ENCODE peak calls at places on chromosome 9, in six cellular contexts. B is neuronal stem cell, H is mesenchymal stem cell, I is H1, V is H9, K is mesendoderm. U is an unnamed sample.

GRCh38 chr9:76876098-76876497 is 29.8 kb downstream of the PRUNE2 start:
- DNase-seq in H (no peak), V (no peak), I (no peak), B (no peak), K (no peak), U (peak)

GRCh38 chr9:7479300-7479699 is 320.3 kb downstream of the DMAC1 start:
- DNase-seq in V (no peak), B (no peak), H (peak), I (no peak), K (peak), U (peak)

GRCh38 chr9:137488330-137488653 is 29.2 kb upstream of the NSMF start:
- DNase-seq in H (no peak), V (no peak), I (no peak), B (no peak), K (no peak), U (no peak)

GRCh38 chr9:120877276-120878034 is 467 bp upstream of the PHF19 start:
- DNase-seq in H (peak), K (no peak), I (peak), V (peak), B (peak), U (peak)

GRCh38 chr9:4508246-4508906 is 18.1 kb downstream of the SLC1A1 start:
- DNase-seq in I (no peak), K (peak), H (peak), V (no peak), B (no peak), U (peak)

GRCh38 chr9:8616419-8616818 is 816.8 kb upstream of the DMAC1 start:
- DNase-seq in I (no peak), V (no peak), K (no peak), H (no peak), B (no peak), U (no peak)

GRCh38 chr9:119004618-119004990 is 364.6 kb downstream of the BRINP1 start:
- DNase-seq in B (no peak), H (peak), K (no peak), I (no peak), V (no peak), U (peak)

GRCh38 chr9:133372144-133372543 is 3.7 kb downstream of the SURF4 start:
- DNase-seq in K (no peak), B (no peak), V (no peak), H (no peak), I (no peak), U (no peak)

GRCh38 chr9:115594551-115594950 is 476.6 kb upstream of the TNC start:
- DNase-seq in I (no peak), K (no peak), B (no peak), V (no peak), H (peak), U (peak)

GRCh38 chr9:129933215-129933614 is 98.0 kb downstream of the USP20 start:
- DNase-seq in I (no peak), B (no peak), H (peak), V (no peak), K (no peak), U (no peak)

GRCh38 chr9:21294904-21295538 is 10.1 kb downstream of the IFNA5 start:
- DNase-seq in K (no peak), B (no peak), V (no peak), H (no peak), I (no peak), U (no peak)

GRCh38 chr9:92807757-92808725 is 43.4 kb upstream of the BICD2 start:
- DNase-seq in H (no peak), K (no peak), B (no peak), V (peak), I (peak), U (no peak)

GRCh38 chr9:21871256-21871975 is 69.0 kb downstream of the MTAP start:
- DNase-seq in V (no peak), B (no peak), H (no peak), I (no peak), K (no peak), U (no peak)

GRCh38 chr9:72703574-72703973 is 182.2 kb downstream of the TMC1 start:
- DNase-seq in K (no peak), B (no peak), I (no peak), H (no peak), V (no peak), U (peak)

DNA sequence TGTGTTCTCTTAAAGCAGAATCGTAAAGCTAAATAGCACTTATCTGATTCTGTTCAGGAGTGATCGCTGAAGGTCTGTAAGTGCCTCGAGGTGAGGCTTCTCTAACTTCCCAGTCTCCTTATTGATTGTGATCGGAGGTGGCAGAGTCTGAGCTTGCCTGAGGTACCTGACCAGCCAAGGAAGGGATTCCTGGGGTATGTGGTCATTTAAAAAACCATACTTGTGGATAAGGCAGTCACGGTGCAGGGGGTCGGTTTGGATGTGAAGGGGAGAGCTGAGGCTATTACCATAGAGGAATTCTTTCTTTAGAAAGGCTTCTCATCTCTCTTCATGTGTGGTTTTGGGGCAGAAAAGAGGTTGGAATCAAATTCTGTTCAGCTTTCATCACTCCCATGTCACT is 193.7 kb downstream of the TLE4 start:
- DNase-seq in V (no peak), B (no peak), I (no peak), K (peak), H (no peak), U (no peak)
- H2AK5ac ChIP-seq in V (no peak), B (no peak), I (no peak), K (no peak), H (no peak), U (peak)

DNA sequence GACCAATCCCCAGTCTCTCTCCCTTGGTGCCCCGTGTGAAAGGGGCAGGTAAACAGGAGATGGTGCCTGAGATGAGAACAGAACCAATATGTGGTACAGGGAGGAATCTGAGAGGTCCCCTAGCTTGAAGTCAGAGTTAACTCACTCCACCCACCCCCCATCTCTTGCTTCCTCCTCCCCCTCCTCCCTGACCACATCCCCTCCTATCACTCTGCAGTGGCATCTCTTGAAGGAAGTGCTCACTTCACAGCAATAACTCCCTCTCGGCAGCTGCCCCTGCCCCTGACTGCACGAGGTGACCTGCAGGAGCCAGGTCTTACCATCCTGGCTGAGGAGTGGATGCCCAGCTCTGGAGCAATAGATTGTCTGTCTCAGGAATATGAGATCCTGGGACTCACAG is 224.0 kb downstream of the GAS1 start:
- DNase-seq in B (no peak), K (peak), H (no peak), I (no peak), V (no peak), U (no peak)
- H2AK5ac ChIP-seq in B (no peak), K (no peak), H (no peak), I (no peak), V (no peak), U (peak)

GRCh38 chr9:34663296-34663590 is 786 bp upstream of the CCL27 start:
- DNase-seq in H (no peak), I (no peak), B (no peak), V (no peak), K (no peak), U (no peak)

GRCh38 chr9:34665381-34666250 is 3.2 kb upstream of the CCL27 start:
- DNase-seq in B (peak), I (peak), K (peak), V (peak), H (peak), U (peak)

GRCh38 chr9:34662544-34663295 is at the start of gene CCL27:
- DNase-seq in I (no peak), B (no peak), K (no peak), V (no peak), H (no peak), U (no peak)

GRCh38 chr9:34665109-34665380 is 2.6 kb upstream of the CCL27 start:
- DNase-seq in B (no peak), H (no peak), V (no peak), K (no peak), I (no peak), U (no peak)

DNA sequence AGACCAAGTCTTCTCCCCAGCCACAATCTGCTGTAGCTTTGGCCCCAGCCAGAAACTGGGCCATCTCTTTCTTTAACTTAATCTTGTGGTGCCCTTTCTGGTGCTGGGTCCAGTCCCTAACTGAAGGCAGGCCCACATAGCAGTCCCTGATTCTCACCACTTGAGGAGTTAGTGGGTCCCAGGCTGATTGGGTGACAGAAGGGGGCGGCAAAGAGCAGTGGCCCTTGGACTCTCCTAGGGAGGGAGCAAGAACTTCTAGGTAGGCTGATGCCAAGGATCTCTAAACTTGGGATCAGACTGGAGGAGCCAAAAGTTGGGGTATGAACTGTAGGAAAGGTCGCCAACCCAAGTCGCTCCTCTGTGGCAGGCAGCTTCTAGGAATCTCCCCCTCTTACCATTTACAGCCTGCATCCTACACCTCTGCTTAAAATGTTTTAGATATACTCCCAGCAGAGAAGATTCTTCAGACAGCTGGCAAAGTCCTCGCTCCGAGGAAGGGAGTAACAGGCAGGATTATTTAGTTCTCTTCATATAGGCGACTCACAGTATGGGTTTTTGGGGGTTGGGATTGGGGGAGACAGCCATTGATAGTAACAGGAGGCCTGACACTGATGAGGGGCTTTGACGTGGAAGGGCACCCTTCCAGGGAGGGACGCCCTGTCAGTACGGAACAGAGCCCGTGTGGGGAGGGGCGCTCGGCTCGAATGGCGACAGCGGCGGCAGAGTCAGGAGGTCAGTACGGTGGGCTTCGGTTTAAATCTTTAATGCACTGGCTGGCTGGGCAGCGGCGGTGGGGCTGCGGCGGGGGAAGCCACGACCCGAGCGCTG is 2.0 kb upstream of the CCL27 start:
- DNase-seq in H (peak), I (peak), B (peak), V (peak), K (peak), U (peak)
- H2AK5ac ChIP-seq in H (no peak), I (no peak), B (no peak), V (no peak), K (no peak), U (peak)

GRCh38 chr9:113547501-113547900 is 84.0 kb downstream of the RGS3 start:
- DNase-seq in K (no peak), V (no peak), H (no peak), B (no peak), I (no peak), U (no peak)

GRCh38 chr9:113544001-113544340 is 80.4 kb downstream of the RGS3 start:
- DNase-seq in V (no peak), I (no peak), H (no peak), B (no peak), K (no peak), U (no peak)

GRCh38 chr9:113545068-113545467 is 81.5 kb downstream of the RGS3 start:
- DNase-seq in V (no peak), I (no peak), K (no peak), B (no peak), H (no peak), U (no peak)

GRCh38 chr9:113548221-113549041 is 84.9 kb downstream of the RGS3 start:
- DNase-seq in I (no peak), K (peak), B (no peak), H (peak), V (no peak), U (no peak)

GRCh38 chr9:113546566-113546965 is 83.0 kb downstream of the RGS3 start:
- DNase-seq in K (no peak), V (no peak), I (no peak), H (no peak), B (no peak), U (no peak)
- H2AK5ac ChIP-seq in K (no peak), V (no peak), I (no peak), H (no peak), B (no peak), U (no peak)

DNA sequence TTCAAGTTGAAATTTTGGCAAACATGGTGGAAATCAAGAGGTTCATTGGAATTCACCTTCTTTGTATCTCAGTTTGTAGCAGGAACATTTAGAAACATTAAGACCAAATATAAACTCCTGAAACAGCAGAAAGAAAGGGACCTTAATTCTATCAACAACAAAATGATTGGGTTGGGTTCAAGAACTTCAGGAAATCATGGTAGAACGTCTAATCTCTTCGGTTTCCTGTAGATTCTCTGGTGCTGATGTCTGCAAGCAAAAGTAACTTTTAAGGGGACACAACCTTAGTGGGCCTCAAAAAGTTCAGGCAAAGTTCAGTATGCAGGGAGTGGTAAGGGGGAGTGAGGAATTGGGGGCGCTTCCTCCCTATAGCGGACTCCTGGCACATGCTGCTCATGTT is 3.4 kb downstream of the IL33 start:
- DNase-seq in K (no peak), H (no peak), I (no peak), B (no peak), V (no peak), U (no peak)
- H2AK5ac ChIP-seq in K (no peak), H (no peak), I (no peak), B (no peak), V (no peak), U (no peak)

GRCh38 chr9:131393622-131394463 is at the start of gene PRRC2B:
- DNase-seq in H (peak), B (peak), K (peak), I (peak), V (peak), U (peak)
- H2AK5ac ChIP-seq in H (peak), B (peak), K (peak), I (no peak), V (no peak), U (peak)

DNA sequence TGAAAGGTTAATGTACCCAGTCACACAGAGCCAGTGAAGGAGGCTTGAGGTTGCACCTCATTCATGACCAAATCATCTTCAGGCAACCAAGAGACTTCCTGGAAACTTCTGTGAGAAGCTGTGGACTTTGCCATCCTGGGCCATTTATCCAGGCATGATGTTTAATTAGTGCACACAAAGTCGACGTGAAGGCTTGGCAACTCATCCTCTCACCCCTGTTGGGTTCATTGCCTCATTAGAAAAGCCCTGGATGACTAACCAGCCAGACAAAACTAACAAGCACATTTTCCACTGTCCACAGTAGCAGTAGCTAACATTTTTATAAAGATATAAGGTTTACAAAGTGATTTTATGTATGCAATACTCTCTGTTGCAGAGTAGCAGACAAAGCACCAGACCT is 65.7 kb upstream of the ZNF462 start:
- DNase-seq in H (peak), B (no peak), I (no peak), V (no peak), K (no peak), U (no peak)
- H2AK5ac ChIP-seq in H (peak), B (no peak), I (no peak), V (no peak), K (no peak), U (no peak)